ENCODE peak calls at places on chromosomes 2 and 18, in ten cellular contexts. One of them, this sample, is unnamed. For H3K4me1 and H3K9me3, the result is how much of the 10 kb centered on the place peaks cover.

GRCh38 chr18:52348209-52348608 is 8.2 kb downstream of the DCC start:
- DNase-seq in left ventricle myocardium inferior: no peak
- DNase-seq in neural progenitor cell: peak
- DNase-seq in body of pancreas: no peak
- DNase-seq in Caco-2: peak
- DNase-seq in aorta: no peak
- DNase-seq in adipocyte: peak
- DNase-seq in tibial artery: no peak
- DNase-seq in mammary epithelial cell: peak
- DNase-seq in GM23248: peak
- DNase-seq in this sample: no peak

GRCh38 chr2:201366166-201366565 is 9.0 kb upstream of the FLACC1 start:
- DNase-seq in left ventricle myocardium inferior: no peak
- DNase-seq in neural progenitor cell: no peak
- DNase-seq in body of pancreas: no peak
- DNase-seq in Caco-2: no peak
- DNase-seq in aorta: no peak
- DNase-seq in adipocyte: no peak
- DNase-seq in tibial artery: no peak
- DNase-seq in mammary epithelial cell: no peak
- DNase-seq in GM23248: no peak
- DNase-seq in this sample: no peak

GRCh38 chr2:139992078-139992477 is 1211.9 kb upstream of the NXPH2 start:
- DNase-seq in left ventricle myocardium inferior: no peak
- DNase-seq in neural progenitor cell: peak
- DNase-seq in body of pancreas: no peak
- DNase-seq in Caco-2: peak
- DNase-seq in aorta: no peak
- DNase-seq in adipocyte: no peak
- DNase-seq in tibial artery: no peak
- DNase-seq in mammary epithelial cell: no peak
- DNase-seq in GM23248: no peak
- DNase-seq in this sample: no peak

GRCh38 chr2:157831573-157832315 is 44.4 kb downstream of the ACVR1 start:
- DNase-seq in left ventricle myocardium inferior: no peak
- DNase-seq in neural progenitor cell: no peak
- DNase-seq in body of pancreas: no peak
- DNase-seq in Caco-2: no peak
- DNase-seq in aorta: no peak
- DNase-seq in adipocyte: no peak
- DNase-seq in tibial artery: no peak
- DNase-seq in mammary epithelial cell: no peak
- DNase-seq in GM23248: no peak
- DNase-seq in this sample: no peak

GRCh38 chr2:142880275-142880674 is 2.8 kb downstream of the KYNU start:
- DNase-seq in left ventricle myocardium inferior: no peak
- DNase-seq in neural progenitor cell: no peak
- DNase-seq in body of pancreas: no peak
- DNase-seq in Caco-2: no peak
- DNase-seq in aorta: no peak
- DNase-seq in adipocyte: peak
- DNase-seq in tibial artery: no peak
- DNase-seq in mammary epithelial cell: peak
- DNase-seq in GM23248: peak
- DNase-seq in this sample: no peak

GRCh38 chr2:235744161-235744560 is 250.3 kb downstream of the AGAP1 start:
- DNase-seq in left ventricle myocardium inferior: no peak
- DNase-seq in neural progenitor cell: no peak
- DNase-seq in body of pancreas: no peak
- DNase-seq in Caco-2: no peak
- DNase-seq in aorta: peak
- DNase-seq in adipocyte: no peak
- DNase-seq in tibial artery: no peak
- DNase-seq in mammary epithelial cell: no peak
- DNase-seq in GM23248: no peak
- DNase-seq in this sample: no peak

GRCh38 chr2:176002684-176003225 is 688 bp upstream of the LNPK start:
- DNase-seq in left ventricle myocardium inferior: no peak
- DNase-seq in neural progenitor cell: no peak
- DNase-seq in body of pancreas: peak
- DNase-seq in Caco-2: peak
- DNase-seq in aorta: peak
- DNase-seq in adipocyte: peak
- DNase-seq in tibial artery: peak
- DNase-seq in mammary epithelial cell: peak
- DNase-seq in GM23248: peak
- DNase-seq in this sample: peak

GRCh38 chr18:8982416-8983183 is 119.9 kb upstream of the NDUFV2 start:
- DNase-seq in left ventricle myocardium inferior: no peak
- DNase-seq in neural progenitor cell: peak
- DNase-seq in body of pancreas: peak
- DNase-seq in Caco-2: peak
- DNase-seq in aorta: no peak
- DNase-seq in adipocyte: peak
- DNase-seq in tibial artery: no peak
- DNase-seq in mammary epithelial cell: peak
- DNase-seq in GM23248: peak
- DNase-seq in this sample: no peak

GRCh38 chr2:95061601-95062183 is 36.2 kb downstream of the MAL start:
- DNase-seq in left ventricle myocardium inferior: no peak
- DNase-seq in neural progenitor cell: no peak
- DNase-seq in body of pancreas: no peak
- DNase-seq in Caco-2: no peak
- DNase-seq in aorta: no peak
- DNase-seq in adipocyte: no peak
- DNase-seq in tibial artery: no peak
- DNase-seq in mammary epithelial cell: no peak
- DNase-seq in GM23248: no peak
- DNase-seq in this sample: no peak

GRCh38 chr18:53567935-53568574 is 656.4 kb downstream of the MBD2 start:
- DNase-seq in left ventricle myocardium inferior: no peak
- DNase-seq in neural progenitor cell: peak
- DNase-seq in body of pancreas: no peak
- DNase-seq in Caco-2: no peak
- DNase-seq in aorta: no peak
- DNase-seq in adipocyte: peak
- DNase-seq in tibial artery: no peak
- DNase-seq in mammary epithelial cell: no peak
- DNase-seq in GM23248: peak
- DNase-seq in this sample: no peak

GRCh38 chr18:2982452-2983172 is 30.3 kb downstream of the LPIN2 start:
- DNase-seq in left ventricle myocardium inferior: no peak
- DNase-seq in neural progenitor cell: no peak
- DNase-seq in body of pancreas: peak
- DNase-seq in Caco-2: peak
- DNase-seq in aorta: no peak
- DNase-seq in adipocyte: no peak
- DNase-seq in tibial artery: no peak
- DNase-seq in mammary epithelial cell: no peak
- DNase-seq in GM23248: peak
- DNase-seq in this sample: no peak

GRCh38 chr18:48918156-48918555 is 32.6 kb downstream of the SMAD7 start:
- DNase-seq in left ventricle myocardium inferior: no peak
- DNase-seq in neural progenitor cell: no peak
- DNase-seq in body of pancreas: no peak
- DNase-seq in Caco-2: no peak
- DNase-seq in aorta: no peak
- DNase-seq in adipocyte: no peak
- DNase-seq in tibial artery: peak
- DNase-seq in mammary epithelial cell: no peak
- DNase-seq in GM23248: no peak
- DNase-seq in this sample: no peak

GRCh38 chr18:48918660-48919415 is 31.9 kb downstream of the SMAD7 start:
- DNase-seq in left ventricle myocardium inferior: no peak
- DNase-seq in neural progenitor cell: no peak
- DNase-seq in body of pancreas: no peak
- DNase-seq in Caco-2: no peak
- DNase-seq in aorta: no peak
- DNase-seq in adipocyte: no peak
- DNase-seq in tibial artery: peak
- DNase-seq in mammary epithelial cell: no peak
- DNase-seq in GM23248: no peak
- DNase-seq in this sample: no peak

GRCh38 chr18:48917579-48918101 is 33.1 kb downstream of the SMAD7 start:
- DNase-seq in left ventricle myocardium inferior: no peak
- DNase-seq in neural progenitor cell: no peak
- DNase-seq in body of pancreas: no peak
- DNase-seq in Caco-2: no peak
- DNase-seq in aorta: no peak
- DNase-seq in adipocyte: no peak
- DNase-seq in tibial artery: no peak
- DNase-seq in mammary epithelial cell: no peak
- DNase-seq in GM23248: no peak
- DNase-seq in this sample: no peak

GRCh38 chr18:48920408-48921038 is 30.2 kb downstream of the SMAD7 start:
- DNase-seq in left ventricle myocardium inferior: no peak
- DNase-seq in neural progenitor cell: peak
- DNase-seq in body of pancreas: no peak
- DNase-seq in Caco-2: no peak
- DNase-seq in aorta: no peak
- DNase-seq in adipocyte: no peak
- DNase-seq in tibial artery: peak
- DNase-seq in mammary epithelial cell: no peak
- DNase-seq in GM23248: peak
- DNase-seq in this sample: no peak

GRCh38 chr18:48919547-48919946 is 31.2 kb downstream of the SMAD7 start:
- DNase-seq in left ventricle myocardium inferior: no peak
- DNase-seq in neural progenitor cell: no peak
- DNase-seq in body of pancreas: no peak
- DNase-seq in Caco-2: no peak
- DNase-seq in aorta: no peak
- DNase-seq in adipocyte: no peak
- DNase-seq in tibial artery: peak
- DNase-seq in mammary epithelial cell: no peak
- DNase-seq in GM23248: peak
- DNase-seq in this sample: no peak
- H3K4me1 ChIP-seq in left ventricle myocardium inferior: half or more
- H3K4me1 ChIP-seq in neural progenitor cell: under half
- H3K4me1 ChIP-seq in body of pancreas: under half
- H3K4me1 ChIP-seq in Caco-2: under half
- H3K4me1 ChIP-seq in aorta: under half
- H3K4me1 ChIP-seq in adipocyte: under half
- H3K4me1 ChIP-seq in tibial artery: under half
- H3K4me1 ChIP-seq in mammary epithelial cell: under half
- H3K4me1 ChIP-seq in GM23248: under half
- H3K4me1 ChIP-seq in this sample: half or more

GRCh38 chr2:172429351-172429968 is 2.1 kb downstream of the ITGA6 start:
- DNase-seq in left ventricle myocardium inferior: no peak
- DNase-seq in neural progenitor cell: peak
- DNase-seq in body of pancreas: peak
- DNase-seq in Caco-2: no peak
- DNase-seq in aorta: no peak
- DNase-seq in adipocyte: no peak
- DNase-seq in tibial artery: no peak
- DNase-seq in mammary epithelial cell: peak
- DNase-seq in GM23248: peak
- DNase-seq in this sample: no peak

GRCh38 chr2:172430671-172431070 is 3.3 kb downstream of the ITGA6 start:
- DNase-seq in left ventricle myocardium inferior: no peak
- DNase-seq in neural progenitor cell: no peak
- DNase-seq in body of pancreas: no peak
- DNase-seq in Caco-2: no peak
- DNase-seq in aorta: no peak
- DNase-seq in adipocyte: no peak
- DNase-seq in tibial artery: no peak
- DNase-seq in mammary epithelial cell: peak
- DNase-seq in GM23248: peak
- DNase-seq in this sample: no peak

GRCh38 chr2:172428841-172429173 is 1.4 kb downstream of the ITGA6 start:
- DNase-seq in left ventricle myocardium inferior: no peak
- DNase-seq in neural progenitor cell: no peak
- DNase-seq in body of pancreas: no peak
- DNase-seq in Caco-2: no peak
- DNase-seq in aorta: no peak
- DNase-seq in adipocyte: no peak
- DNase-seq in tibial artery: no peak
- DNase-seq in mammary epithelial cell: no peak
- DNase-seq in GM23248: no peak
- DNase-seq in this sample: no peak

GRCh38 chr2:172431428-172431827 is 4.0 kb downstream of the ITGA6 start:
- DNase-seq in left ventricle myocardium inferior: peak
- DNase-seq in neural progenitor cell: no peak
- DNase-seq in body of pancreas: peak
- DNase-seq in Caco-2: no peak
- DNase-seq in aorta: peak
- DNase-seq in adipocyte: no peak
- DNase-seq in tibial artery: peak
- DNase-seq in mammary epithelial cell: no peak
- DNase-seq in GM23248: no peak
- DNase-seq in this sample: peak

DNA sequence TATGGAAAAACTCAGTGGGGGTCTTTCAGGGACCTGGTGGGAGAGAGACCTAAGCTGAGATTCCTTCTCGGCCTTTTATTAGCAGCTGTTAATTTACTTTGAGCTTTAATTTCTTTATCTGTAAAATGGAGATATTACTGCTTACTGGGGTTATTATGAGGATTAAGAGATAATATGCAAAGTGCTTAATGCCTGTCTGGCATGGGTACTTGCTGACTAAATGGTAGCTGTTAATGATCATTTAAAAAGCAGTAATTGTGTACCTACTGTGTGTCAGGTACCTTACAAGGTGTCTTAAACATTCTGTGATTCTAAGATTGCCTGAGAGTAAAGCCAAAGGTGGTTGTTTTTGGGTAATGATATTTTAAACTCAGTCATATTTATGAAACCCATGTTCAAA is 2.6 kb downstream of the ITGA6 start:
- DNase-seq in left ventricle myocardium inferior: no peak
- DNase-seq in neural progenitor cell: no peak
- DNase-seq in body of pancreas: no peak
- DNase-seq in Caco-2: no peak
- DNase-seq in aorta: no peak
- DNase-seq in adipocyte: no peak
- DNase-seq in tibial artery: no peak
- DNase-seq in mammary epithelial cell: no peak
- DNase-seq in GM23248: no peak
- DNase-seq in this sample: no peak
- H3K4me3 ChIP-seq in left ventricle myocardium inferior: peak
- H3K4me3 ChIP-seq in neural progenitor cell: peak
- H3K4me3 ChIP-seq in body of pancreas: no peak
- H3K4me3 ChIP-seq in Caco-2: no peak
- H3K4me3 ChIP-seq in aorta: no peak
- H3K4me3 ChIP-seq in adipocyte: no peak
- H3K4me3 ChIP-seq in tibial artery: no peak
- H3K4me3 ChIP-seq in mammary epithelial cell: peak
- H3K4me3 ChIP-seq in GM23248: no peak
- H3K4me3 ChIP-seq in this sample: peak

GRCh38 chr18:71405142-71405806 is 1116.4 kb downstream of the SOCS6 start:
- DNase-seq in left ventricle myocardium inferior: no peak
- DNase-seq in neural progenitor cell: no peak
- DNase-seq in body of pancreas: no peak
- DNase-seq in Caco-2: no peak
- DNase-seq in aorta: no peak
- DNase-seq in adipocyte: no peak
- DNase-seq in tibial artery: no peak
- DNase-seq in mammary epithelial cell: no peak
- DNase-seq in GM23248: no peak
- DNase-seq in this sample: no peak
- H3K9me3 ChIP-seq in left ventricle myocardium inferior: under half
- H3K9me3 ChIP-seq in neural progenitor cell: under half
- H3K9me3 ChIP-seq in body of pancreas: under half
- H3K9me3 ChIP-seq in Caco-2: under half
- H3K9me3 ChIP-seq in aorta: under half
- H3K9me3 ChIP-seq in adipocyte: under half
- H3K9me3 ChIP-seq in tibial artery: under half
- H3K9me3 ChIP-seq in mammary epithelial cell: under half
- H3K9me3 ChIP-seq in GM23248: under half
- H3K9me3 ChIP-seq in this sample: under half

GRCh38 chr18:58692420-58693185 is 21.3 kb downstream of the MALT1 start:
- DNase-seq in left ventricle myocardium inferior: no peak
- DNase-seq in neural progenitor cell: no peak
- DNase-seq in body of pancreas: no peak
- DNase-seq in Caco-2: no peak
- DNase-seq in aorta: no peak
- DNase-seq in adipocyte: no peak
- DNase-seq in tibial artery: no peak
- DNase-seq in mammary epithelial cell: no peak
- DNase-seq in GM23248: no peak
- DNase-seq in this sample: no peak
- H3K4me1 ChIP-seq in left ventricle myocardium inferior: under half
- H3K4me1 ChIP-seq in neural progenitor cell: under half
- H3K4me1 ChIP-seq in body of pancreas: under half
- H3K4me1 ChIP-seq in Caco-2: under half
- H3K4me1 ChIP-seq in aorta: under half
- H3K4me1 ChIP-seq in adipocyte: under half
- H3K4me1 ChIP-seq in tibial artery: under half
- H3K4me1 ChIP-seq in mammary epithelial cell: under half
- H3K4me1 ChIP-seq in GM23248: under half
- H3K4me1 ChIP-seq in this sample: under half

This sample was measured in lower lobe of right lung.